ENCODE peak calls at places on chromosomes 6 and 20, in ten cellular contexts. One of them, this sample, is unnamed.

GRCh38 chr6:89917801-89918366 is 23.6 kb downstream of the GJA10 start:
- DNase-seq in stomach: no peak
- DNase-seq in tibial nerve: no peak
- DNase-seq in transverse colon: no peak
- DNase-seq in ovary: no peak
- DNase-seq in suprapubic skin: no peak
- DNase-seq in esophagus muscularis mucosa: peak
- DNase-seq in SK-N-SH: no peak
- DNase-seq in A549: no peak
- DNase-seq in K562: no peak
- DNase-seq in this sample: no peak

GRCh38 chr6:11682525-11682924 is 96.1 kb downstream of the ADTRP start:
- DNase-seq in stomach: no peak
- DNase-seq in transverse colon: no peak
- DNase-seq in K562: no peak
- DNase-seq in ovary: no peak
- DNase-seq in A549: no peak
- DNase-seq in esophagus muscularis mucosa: no peak
- DNase-seq in tibial nerve: no peak
- DNase-seq in suprapubic skin: no peak
- DNase-seq in SK-N-SH: no peak
- DNase-seq in this sample: no peak

GRCh38 chr6:110529355-110529754 is 52.9 kb upstream of the SLC22A16 start:
- DNase-seq in transverse colon: no peak
- DNase-seq in ovary: no peak
- DNase-seq in stomach: no peak
- DNase-seq in SK-N-SH: no peak
- DNase-seq in esophagus muscularis mucosa: no peak
- DNase-seq in A549: no peak
- DNase-seq in suprapubic skin: no peak
- DNase-seq in K562: no peak
- DNase-seq in tibial nerve: no peak
- DNase-seq in this sample: no peak

GRCh38 chr6:22108199-22108598 is 188.6 kb downstream of the PRL start:
- DNase-seq in suprapubic skin: no peak
- DNase-seq in A549: no peak
- DNase-seq in stomach: no peak
- DNase-seq in K562: no peak
- DNase-seq in tibial nerve: no peak
- DNase-seq in transverse colon: no peak
- DNase-seq in ovary: no peak
- DNase-seq in SK-N-SH: no peak
- DNase-seq in esophagus muscularis mucosa: no peak
- DNase-seq in this sample: no peak

GRCh38 chr20:46994341-46994740 is 99.7 kb downstream of the EYA2 start:
- DNase-seq in transverse colon: peak
- DNase-seq in A549: no peak
- DNase-seq in tibial nerve: no peak
- DNase-seq in K562: no peak
- DNase-seq in SK-N-SH: no peak
- DNase-seq in stomach: peak
- DNase-seq in ovary: no peak
- DNase-seq in suprapubic skin: no peak
- DNase-seq in esophagus muscularis mucosa: no peak
- DNase-seq in this sample: no peak

GRCh38 chr6:106085984-106086832 is at the start of gene PRDM1:
- DNase-seq in esophagus muscularis mucosa: peak
- DNase-seq in tibial nerve: peak
- DNase-seq in SK-N-SH: peak
- DNase-seq in A549: peak
- DNase-seq in ovary: peak
- DNase-seq in K562: peak
- DNase-seq in transverse colon: peak
- DNase-seq in stomach: peak
- DNase-seq in suprapubic skin: peak
- DNase-seq in this sample: peak

GRCh38 chr20:17651761-17652388 is 30.2 kb downstream of the RRBP1 start:
- DNase-seq in transverse colon: no peak
- DNase-seq in suprapubic skin: peak
- DNase-seq in esophagus muscularis mucosa: no peak
- DNase-seq in K562: no peak
- DNase-seq in tibial nerve: no peak
- DNase-seq in SK-N-SH: no peak
- DNase-seq in stomach: peak
- DNase-seq in A549: peak
- DNase-seq in ovary: no peak
- DNase-seq in this sample: peak

GRCh38 chr6:137332637-137333228 is 113.5 kb upstream of the IFNGR1 start:
- DNase-seq in K562: no peak
- DNase-seq in transverse colon: no peak
- DNase-seq in stomach: no peak
- DNase-seq in SK-N-SH: no peak
- DNase-seq in A549: no peak
- DNase-seq in tibial nerve: no peak
- DNase-seq in ovary: no peak
- DNase-seq in suprapubic skin: no peak
- DNase-seq in esophagus muscularis mucosa: no peak
- DNase-seq in this sample: no peak

GRCh38 chr20:5886788-5887187 is 63.5 kb downstream of the TRMT6 start:
- DNase-seq in SK-N-SH: no peak
- DNase-seq in A549: no peak
- DNase-seq in K562: no peak
- DNase-seq in esophagus muscularis mucosa: no peak
- DNase-seq in stomach: no peak
- DNase-seq in tibial nerve: no peak
- DNase-seq in suprapubic skin: no peak
- DNase-seq in ovary: no peak
- DNase-seq in transverse colon: no peak
- DNase-seq in this sample: no peak

GRCh38 chr6:89494131-89494793 is 61.3 kb downstream of the ANKRD6 start:
- DNase-seq in tibial nerve: no peak
- DNase-seq in K562: peak
- DNase-seq in A549: no peak
- DNase-seq in suprapubic skin: no peak
- DNase-seq in transverse colon: no peak
- DNase-seq in SK-N-SH: no peak
- DNase-seq in stomach: no peak
- DNase-seq in ovary: no peak
- DNase-seq in esophagus muscularis mucosa: no peak
- DNase-seq in this sample: no peak

GRCh38 chr6:141667580-141668309 is 465.0 kb upstream of the GJE1 start:
- DNase-seq in A549: no peak
- DNase-seq in K562: no peak
- DNase-seq in suprapubic skin: no peak
- DNase-seq in ovary: no peak
- DNase-seq in stomach: no peak
- DNase-seq in tibial nerve: no peak
- DNase-seq in esophagus muscularis mucosa: no peak
- DNase-seq in transverse colon: no peak
- DNase-seq in SK-N-SH: no peak
- DNase-seq in this sample: no peak

GRCh38 chr6:169457762-169458161 is 204.1 kb upstream of the THBS2 start:
- DNase-seq in tibial nerve: no peak
- DNase-seq in stomach: no peak
- DNase-seq in ovary: no peak
- DNase-seq in A549: no peak
- DNase-seq in transverse colon: no peak
- DNase-seq in SK-N-SH: no peak
- DNase-seq in esophagus muscularis mucosa: no peak
- DNase-seq in K562: no peak
- DNase-seq in suprapubic skin: no peak
- DNase-seq in this sample: no peak

GRCh38 chr6:150503586-150504339 is 95.9 kb upstream of the PLEKHG1 start:
- DNase-seq in suprapubic skin: no peak
- DNase-seq in transverse colon: no peak
- DNase-seq in tibial nerve: no peak
- DNase-seq in esophagus muscularis mucosa: peak
- DNase-seq in SK-N-SH: no peak
- DNase-seq in stomach: no peak
- DNase-seq in K562: no peak
- DNase-seq in A549: no peak
- DNase-seq in ovary: no peak
- DNase-seq in this sample: no peak

GRCh38 chr6:16184129-16184528 is 54.3 kb upstream of the GMPR start:
- DNase-seq in suprapubic skin: no peak
- DNase-seq in K562: peak
- DNase-seq in A549: peak
- DNase-seq in SK-N-SH: no peak
- DNase-seq in transverse colon: peak
- DNase-seq in ovary: no peak
- DNase-seq in stomach: peak
- DNase-seq in esophagus muscularis mucosa: no peak
- DNase-seq in tibial nerve: no peak
- DNase-seq in this sample: no peak

GRCh38 chr20:63977392-63978276 is 1.8 kb downstream of the SAMD10 start:
- DNase-seq in suprapubic skin: peak
- DNase-seq in tibial nerve: no peak
- DNase-seq in A549: peak
- DNase-seq in stomach: no peak
- DNase-seq in transverse colon: no peak
- DNase-seq in esophagus muscularis mucosa: no peak
- DNase-seq in ovary: no peak
- DNase-seq in K562: peak
- DNase-seq in SK-N-SH: no peak
- DNase-seq in this sample: peak
- TF ChIP-seq EP300 in suprapubic skin: no peak
- TF ChIP-seq EP300 in tibial nerve: no peak
- TF ChIP-seq EP300 in A549: no peak
- TF ChIP-seq EP300 in stomach: no peak
- TF ChIP-seq EP300 in transverse colon: no peak
- TF ChIP-seq EP300 in esophagus muscularis mucosa: no peak
- TF ChIP-seq EP300 in ovary: no peak
- TF ChIP-seq EP300 in K562: peak
- TF ChIP-seq EP300 in SK-N-SH: no peak
- TF ChIP-seq EP300 in this sample: no peak

GRCh38 chr6:1295420-1295819 is 16.5 kb upstream of the FOXQ1 start:
- DNase-seq in esophagus muscularis mucosa: peak
- DNase-seq in tibial nerve: no peak
- DNase-seq in suprapubic skin: no peak
- DNase-seq in ovary: no peak
- DNase-seq in SK-N-SH: no peak
- DNase-seq in transverse colon: no peak
- DNase-seq in A549: no peak
- DNase-seq in stomach: no peak
- DNase-seq in K562: no peak
- DNase-seq in this sample: no peak

GRCh38 chr6:1298768-1299167 is 13.1 kb upstream of the FOXQ1 start:
- DNase-seq in tibial nerve: no peak
- DNase-seq in SK-N-SH: no peak
- DNase-seq in stomach: no peak
- DNase-seq in ovary: no peak
- DNase-seq in A549: no peak
- DNase-seq in transverse colon: no peak
- DNase-seq in K562: no peak
- DNase-seq in suprapubic skin: no peak
- DNase-seq in esophagus muscularis mucosa: no peak
- DNase-seq in this sample: no peak

GRCh38 chr6:1296079-1296478 is 15.8 kb upstream of the FOXQ1 start:
- DNase-seq in K562: no peak
- DNase-seq in transverse colon: no peak
- DNase-seq in SK-N-SH: no peak
- DNase-seq in A549: peak
- DNase-seq in tibial nerve: no peak
- DNase-seq in stomach: no peak
- DNase-seq in suprapubic skin: no peak
- DNase-seq in ovary: no peak
- DNase-seq in esophagus muscularis mucosa: peak
- DNase-seq in this sample: no peak

GRCh38 chr6:1297746-1298145 is 14.2 kb upstream of the FOXQ1 start:
- DNase-seq in transverse colon: no peak
- DNase-seq in ovary: no peak
- DNase-seq in A549: peak
- DNase-seq in SK-N-SH: no peak
- DNase-seq in suprapubic skin: no peak
- DNase-seq in esophagus muscularis mucosa: peak
- DNase-seq in K562: no peak
- DNase-seq in tibial nerve: no peak
- DNase-seq in stomach: no peak
- DNase-seq in this sample: no peak

GRCh38 chr6:1296542-1296941 is 15.4 kb upstream of the FOXQ1 start:
- DNase-seq in esophagus muscularis mucosa: peak
- DNase-seq in K562: no peak
- DNase-seq in suprapubic skin: no peak
- DNase-seq in ovary: no peak
- DNase-seq in transverse colon: no peak
- DNase-seq in stomach: no peak
- DNase-seq in A549: peak
- DNase-seq in tibial nerve: no peak
- DNase-seq in SK-N-SH: no peak
- DNase-seq in this sample: no peak
- TF ChIP-seq EP300 in esophagus muscularis mucosa: no peak
- TF ChIP-seq EP300 in K562: no peak
- TF ChIP-seq EP300 in suprapubic skin: no peak
- TF ChIP-seq EP300 in ovary: no peak
- TF ChIP-seq EP300 in transverse colon: no peak
- TF ChIP-seq EP300 in stomach: no peak
- TF ChIP-seq EP300 in A549: no peak
- TF ChIP-seq EP300 in tibial nerve: no peak
- TF ChIP-seq EP300 in SK-N-SH: no peak
- TF ChIP-seq EP300 in this sample: no peak

DNA sequence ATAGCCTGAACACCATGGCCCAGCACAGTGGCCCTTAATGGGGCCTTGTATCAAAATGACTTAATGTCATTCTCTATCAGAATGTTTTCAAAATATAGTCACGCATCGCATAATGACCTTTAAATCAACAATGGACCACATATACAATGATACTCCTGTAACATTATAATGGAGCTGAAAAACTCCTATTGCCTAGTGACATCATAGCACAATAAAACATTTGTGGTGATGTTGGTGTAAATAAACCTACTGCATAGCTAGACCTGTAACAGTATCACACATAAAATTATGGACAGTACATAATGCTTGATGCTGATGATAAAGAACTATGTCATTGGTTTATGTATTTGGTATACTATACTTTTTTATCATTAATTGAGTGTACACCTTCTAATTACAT is 9.3 kb downstream of the ELOVL5 start:
- DNase-seq in SK-N-SH: no peak
- DNase-seq in suprapubic skin: no peak
- DNase-seq in tibial nerve: no peak
- DNase-seq in A549: no peak
- DNase-seq in stomach: no peak
- DNase-seq in ovary: no peak
- DNase-seq in esophagus muscularis mucosa: no peak
- DNase-seq in transverse colon: no peak
- DNase-seq in K562: no peak
- DNase-seq in this sample: no peak
- TF ChIP-seq EP300 in SK-N-SH: no peak
- TF ChIP-seq EP300 in suprapubic skin: no peak
- TF ChIP-seq EP300 in tibial nerve: no peak
- TF ChIP-seq EP300 in A549: no peak
- TF ChIP-seq EP300 in stomach: no peak
- TF ChIP-seq EP300 in ovary: no peak
- TF ChIP-seq EP300 in esophagus muscularis mucosa: no peak
- TF ChIP-seq EP300 in transverse colon: no peak
- TF ChIP-seq EP300 in K562: no peak
- TF ChIP-seq EP300 in this sample: no peak

DNA sequence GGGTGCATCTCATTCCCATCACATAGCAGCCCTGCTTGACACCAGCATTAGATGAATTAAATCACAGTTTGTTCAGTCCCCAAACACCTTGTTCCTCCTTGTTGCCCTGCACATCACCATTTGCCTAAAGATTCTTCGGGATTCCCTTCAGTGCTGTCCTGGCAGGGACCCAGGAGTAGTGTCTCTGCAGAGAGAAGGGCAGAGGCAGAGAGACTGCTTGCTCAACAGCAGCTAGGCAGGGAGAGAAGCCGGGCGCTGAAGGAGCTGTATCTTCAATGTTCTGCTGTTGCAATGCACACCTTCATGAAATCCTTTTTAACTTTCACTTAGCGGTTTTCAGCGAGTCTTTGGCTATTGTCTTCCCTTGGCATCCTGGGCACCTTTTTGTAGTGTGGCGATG is 362.9 kb downstream of the FARS2 start:
- DNase-seq in transverse colon: no peak
- DNase-seq in K562: no peak
- DNase-seq in ovary: no peak
- DNase-seq in SK-N-SH: no peak
- DNase-seq in esophagus muscularis mucosa: no peak
- DNase-seq in tibial nerve: no peak
- DNase-seq in suprapubic skin: no peak
- DNase-seq in stomach: no peak
- DNase-seq in A549: no peak
- DNase-seq in this sample: no peak
- TF ChIP-seq EP300 in transverse colon: no peak
- TF ChIP-seq EP300 in K562: no peak
- TF ChIP-seq EP300 in ovary: no peak
- TF ChIP-seq EP300 in SK-N-SH: no peak
- TF ChIP-seq EP300 in esophagus muscularis mucosa: no peak
- TF ChIP-seq EP300 in tibial nerve: no peak
- TF ChIP-seq EP300 in suprapubic skin: no peak
- TF ChIP-seq EP300 in stomach: no peak
- TF ChIP-seq EP300 in A549: no peak
- TF ChIP-seq EP300 in this sample: no peak

This sample was measured in sigmoid colon.